ENCODE peak calls at places on chromosomes 5 and 9, in nine cellular contexts. R, S, U, Z, L, C, W, E and K are unnamed samples.

GRCh38 chr5:110663525-110663924 is 62.9 kb downstream of the TMEM232 start:
- DNase-seq in R (no peak), S (no peak), U (no peak), Z (no peak), L (no peak), C (no peak), W (no peak), E (no peak), K (no peak)

GRCh38 chr5:117262607-117263131 is 688.0 kb upstream of the SEMA6A start:
- DNase-seq in R (no peak), S (no peak), U (no peak), Z (no peak), L (no peak), C (no peak), W (no peak), E (no peak), K (no peak)

GRCh38 chr5:58716713-58717112 is 133.8 kb downstream of the RAB3C start:
- DNase-seq in R (no peak), S (no peak), U (no peak), Z (no peak), L (no peak), C (no peak), W (no peak), E (no peak), K (no peak)

GRCh38 chr9:31700252-31701045 is 684.0 kb upstream of the ACO1 start:
- DNase-seq in R (no peak), S (no peak), U (no peak), Z (no peak), L (no peak), C (no peak), W (no peak), E (no peak), K (no peak)

GRCh38 chr5:96936431-96937221 is 746 bp downstream of the LNPEP start:
- DNase-seq in R (peak; percentile 53), S (peak; percentile 89), U (peak; percentile 56), Z (no peak), L (peak; percentile 27), C (peak; percentile 57), W (peak; percentile 51), E (peak; percentile 28), K (no peak)

GRCh38 chr9:69149321-69149807 is 24.7 kb upstream of the TJP2 start:
- DNase-seq in R (peak; percentile 42), S (no peak), U (no peak), Z (no peak), L (no peak), C (peak; percentile 96), W (no peak), E (no peak), K (no peak)

GRCh38 chr9:130445268-130445983 is 665 bp downstream of the ASS1 start:
- DNase-seq in R (peak; percentile 52), S (peak; percentile 64), U (peak; percentile 82), Z (no peak), L (no peak), C (no peak), W (peak; percentile 78), E (no peak), K (no peak)

GRCh38 chr5:79133121-79133656 is 21.6 kb downstream of the BHMT start:
- DNase-seq in R (peak; percentile 71), S (no peak), U (no peak), Z (no peak), L (no peak), C (peak; percentile 62), W (no peak), E (peak; percentile 30), K (peak; percentile 80)

GRCh38 chr9:25003686-25004085 is 458.0 kb upstream of the IZUMO3 start:
- DNase-seq in R (peak; percentile 85), S (peak; percentile 45), U (no peak), Z (peak; percentile 41), L (no peak), C (no peak), W (no peak), E (no peak), K (no peak)

GRCh38 chr9:114487607-114488300 is 17.5 kb downstream of the WHRN start:
- DNase-seq in R (peak; percentile 87), S (peak; percentile 73), U (peak; percentile 61), Z (no peak), L (peak; percentile 77), C (peak; percentile 70), W (peak; percentile 73), E (peak; percentile 75), K (no peak)

GRCh38 chr5:109028608-109029299 is 281.1 kb downstream of the FER start:
- DNase-seq in R (no peak), S (no peak), U (no peak), Z (no peak), L (no peak), C (no peak), W (no peak), E (no peak), K (no peak)

GRCh38 chr5:59893436-59894227 is at the start of gene PDE4D:
- DNase-seq in R (peak; percentile 91), S (peak; percentile 77), U (peak; percentile 54), Z (peak; percentile 61), L (peak; percentile 54), C (peak; percentile 49), W (peak; percentile 19), E (peak; percentile 83), K (no peak)

GRCh38 chr5:175692996-175693700 is 35.3 kb downstream of the HRH2 start:
- DNase-seq in R (no peak), S (peak; percentile 47), U (peak; percentile 58), Z (no peak), L (no peak), C (no peak), W (peak; percentile 34), E (no peak), K (no peak)

GRCh38 chr9:16921855-16922254 is 51.4 kb upstream of the BNC2 start:
- DNase-seq in R (peak; percentile 23), S (no peak), U (no peak), Z (peak; percentile 13), L (no peak), C (no peak), W (no peak), E (no peak), K (no peak)

GRCh38 chr9:27133817-27134216 is 24.8 kb downstream of the TEK start:
- DNase-seq in R (no peak), S (no peak), U (no peak), Z (no peak), L (no peak), C (no peak), W (no peak), E (no peak), K (no peak)

GRCh38 chr5:25701936-25702335 is 1057.2 kb upstream of the CDH10 start:
- DNase-seq in R (no peak), S (no peak), U (no peak), Z (no peak), L (no peak), C (no peak), W (no peak), E (no peak), K (no peak)

GRCh38 chr9:79734989-79735779 is 163.4 kb downstream of the TLE4 start:
- DNase-seq in R (no peak), S (no peak), U (no peak), Z (no peak), L (no peak), C (no peak), W (no peak), E (no peak), K (no peak)

GRCh38 chr9:79736051-79736450 is 164.3 kb downstream of the TLE4 start:
- DNase-seq in R (no peak), S (no peak), U (no peak), Z (no peak), L (no peak), C (no peak), W (no peak), E (no peak), K (no peak)

GRCh38 chr9:79731483-79731882 is 159.7 kb downstream of the TLE4 start:
- DNase-seq in R (no peak), S (no peak), U (no peak), Z (no peak), L (no peak), C (no peak), W (no peak), E (no peak), K (no peak)
- TF ChIP-seq POLR2AphosphoS5 in R (no peak), S (no peak), U (no peak), Z (no peak), L (no peak), C (no peak), W (no peak), E (no peak), K (no peak)

GRCh38 chr5:127352068-127352467 is 61.5 kb downstream of the MEGF10 start:
- DNase-seq in R (no peak), S (no peak), U (no peak), Z (no peak), L (no peak), C (no peak), W (no peak), E (no peak), K (no peak)
- H3K27ac ChIP-seq in R (no peak overlapping the region), S (no peak overlapping the region), U (no peak overlapping the region), Z (no peak overlapping the region), L (no peak overlapping the region), C (no peak overlapping the region), W (no peak overlapping the region), E (no peak overlapping the region), K (no peak overlapping the region)

GRCh38 chr9:94174164-94174563 is 84.9 kb upstream of the ZNF169 start:
- DNase-seq in R (no peak), S (no peak), U (no peak), Z (no peak), L (no peak), C (no peak), W (no peak), E (no peak), K (no peak)
- TF ChIP-seq POLR2AphosphoS5 in R (no peak), S (no peak), U (no peak), Z (peak; percentile 25), L (no peak), C (no peak), W (no peak), E (no peak), K (no peak)

DNA sequence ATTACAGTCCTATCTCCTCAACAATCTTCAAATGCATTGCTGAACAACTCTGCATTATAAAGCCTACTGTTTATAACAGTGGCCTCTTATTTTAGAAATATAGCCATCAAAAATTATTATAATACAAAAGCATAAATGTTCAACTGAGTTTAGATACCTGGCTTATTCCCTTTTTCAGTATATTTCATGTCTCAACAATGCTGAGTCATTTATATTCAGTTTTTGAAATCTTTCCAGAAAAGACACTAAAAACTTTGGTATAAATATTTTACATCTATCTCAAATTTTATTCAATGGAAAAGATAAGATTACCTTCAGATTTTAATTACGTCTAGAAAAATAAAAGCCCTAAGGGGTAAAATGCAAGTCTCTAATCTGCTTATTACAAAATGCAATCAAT is 37.9 kb downstream of the LURAP1L start:
- DNase-seq in R (no peak), S (no peak), U (no peak), Z (no peak), L (no peak), C (no peak), W (no peak), E (no peak), K (no peak)
- H3K27ac ChIP-seq in R (no peak overlapping the region), S (no peak overlapping the region), U (peak overlapping the region; percentile 77), Z (no peak overlapping the region), L (no peak overlapping the region), C (peak overlapping the region; percentile 99), W (peak overlapping the region; percentile 82), E (peak overlapping the region; percentile 96), K (peak overlapping the region; percentile 39)

GRCh38 chr9:21579743-21580142 is 97.6 kb upstream of the IFNE start:
- DNase-seq in R (no peak), S (no peak), U (no peak), Z (no peak), L (no peak), C (no peak), W (no peak), E (no peak), K (no peak)
- TF ChIP-seq POLR2AphosphoS5 in R (no peak), S (no peak), U (no peak), Z (no peak), L (no peak), C (no peak), W (no peak), E (no peak), K (no peak)